ENCODE peak calls at places on chromosomes 4 and X, in six cellular contexts. A is A549, X is IMR-90, V is right lobe of liver, U is thyroid gland, W is GM12878. C is an unnamed sample.

GRCh38 chr4:145279122-145279960 is 99.0 kb upstream of the OTUD4 start:
- DNase-seq in V (no peak), X (peak), A (no peak), U (no peak), W (no peak), C (no peak)

GRCh38 chr4:117357422-117357821 is 272.0 kb upstream of the TRAM1L1 start:
- DNase-seq in V (no peak), X (no peak), W (no peak), U (no peak), A (no peak), C (no peak)

GRCh38 chr4:12050357-12050756 is 621.7 kb upstream of the HS3ST1 start:
- DNase-seq in X (no peak), V (no peak), W (no peak), U (no peak), A (no peak), C (no peak)

GRCh38 chrX:10102046-10102704 is 54.6 kb upstream of the CLCN4 start:
- DNase-seq in U (no peak), A (no peak), V (no peak), W (no peak), X (no peak), C (no peak)

GRCh38 chrX:103404225-103405008 is 28.1 kb downstream of the BEX3 start:
- DNase-seq in A (peak), V (peak), X (peak), W (peak), U (peak), C (peak)

GRCh38 chr4:143260750-143261149 is 75.9 kb upstream of the GAB1 start:
- DNase-seq in V (no peak), X (peak), U (no peak), A (no peak), W (no peak), C (no peak)

GRCh38 chr4:65383589-65384305 is 286.5 kb downstream of the EPHA5 start:
- DNase-seq in X (no peak), V (no peak), U (no peak), W (no peak), A (peak), C (no peak)

GRCh38 chrX:154990496-154990895 is 32.0 kb downstream of the F8 start:
- DNase-seq in V (no peak), X (no peak), U (no peak), W (peak), A (no peak), C (no peak)

GRCh38 chrX:126165721-126166401 is at the start of gene DCAF12L2:
- DNase-seq in V (no peak), X (no peak), A (peak), W (no peak), U (no peak), C (no peak)

GRCh38 chr4:78659264-78659663 is 107.7 kb downstream of the ANXA3 start:
- DNase-seq in A (no peak), U (no peak), X (no peak), V (no peak), W (no peak), C (no peak)

GRCh38 chrX:153469811-153470410 is 465 bp downstream of the HAUS7 start:
- DNase-seq in A (peak), W (no peak), X (peak), U (peak), V (peak), C (no peak)

GRCh38 chr4:151415978-151416377 is 7.0 kb downstream of the FHIP1A start:
- DNase-seq in X (peak), U (no peak), V (no peak), W (no peak), A (no peak), C (no peak)

GRCh38 chr4:179112441-179113170 is 1670.4 kb upstream of the AGA start:
- DNase-seq in W (no peak), U (no peak), V (no peak), A (no peak), X (peak), C (no peak)

GRCh38 chr4:104531390-104531789 is 36.7 kb upstream of the CXXC4 start:
- DNase-seq in X (no peak), V (no peak), A (no peak), U (no peak), W (no peak), C (no peak)

GRCh38 chr4:57652765-57653164 is 542.6 kb upstream of the IGFBP7 start:
- DNase-seq in X (no peak), A (no peak), W (no peak), V (no peak), U (no peak), C (no peak)

GRCh38 chr4:124468360-124468759 is 244.2 kb downstream of the ANKRD50 start:
- DNase-seq in U (no peak), W (no peak), V (no peak), A (no peak), X (no peak), C (no peak)

GRCh38 chrX:13007519-13008188 is 32.7 kb downstream of the TMSB4X start:
- DNase-seq in W (no peak), A (no peak), X (peak), V (no peak), U (peak), C (peak)

GRCh38 chrX:42519666-42520231 is 258.2 kb downstream of the PPP1R2C start:
- DNase-seq in A (no peak), V (no peak), W (no peak), U (no peak), X (peak), C (no peak)
- TF ChIP-seq CTCF in A (no peak), V (no peak), W (no peak), U (no peak), X (no peak), C (no peak)

DNA sequence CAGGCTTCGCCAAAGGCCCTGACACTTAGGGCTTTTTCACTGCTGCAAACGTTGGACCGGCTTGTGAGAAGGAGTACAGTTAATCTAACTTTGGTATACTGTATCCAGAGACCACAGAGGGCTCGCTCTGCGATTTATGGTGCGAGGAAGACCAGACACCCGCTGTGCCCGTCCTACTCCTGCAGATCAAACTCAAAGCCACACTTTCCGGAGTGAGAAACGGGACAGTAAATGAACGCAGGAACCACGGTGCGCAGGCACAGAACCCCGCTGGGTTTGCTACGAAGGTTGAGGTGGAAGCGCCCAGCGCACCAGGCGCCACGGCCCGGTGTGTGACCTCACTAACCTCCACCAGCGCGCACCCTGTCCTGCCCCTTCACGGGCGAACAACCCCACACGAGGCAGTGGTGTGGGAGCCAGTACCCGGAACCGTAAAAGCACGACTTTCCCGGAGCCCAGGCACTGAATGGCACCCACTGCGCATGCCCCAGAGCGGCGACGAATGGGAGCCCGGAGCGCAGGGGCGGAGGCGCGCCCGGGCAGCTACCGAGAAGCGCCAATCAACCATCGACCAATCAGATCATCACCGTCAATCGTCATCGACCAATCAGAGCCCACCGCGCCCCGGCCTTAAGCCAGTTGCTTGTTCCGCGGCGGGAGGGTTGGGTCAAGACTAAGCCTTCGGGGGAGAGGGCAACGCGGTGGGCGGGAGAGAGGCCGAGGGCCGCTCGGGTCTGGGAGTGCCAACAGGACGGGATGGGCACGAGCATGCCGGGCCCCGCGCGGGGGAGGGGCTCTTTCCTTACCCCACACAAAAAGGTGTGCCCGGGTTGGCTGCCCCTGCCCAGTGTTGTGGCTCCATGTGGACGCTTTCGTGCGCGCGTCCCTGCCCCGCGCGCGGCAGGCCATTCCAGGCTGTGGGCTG is 21.3 kb upstream of the WDR45 start:
- DNase-seq in W (peak), V (peak), U (peak), X (peak), A (peak), C (peak)
- TF ChIP-seq POLR2A in W (peak), V (peak), U (no peak), X (no peak), A (peak), C (peak)

GRCh38 chrX:15834827-15835595 is 19.6 kb downstream of the AP1S2 start:
- DNase-seq in U (no peak), V (no peak), A (no peak), X (peak), W (no peak), C (no peak)

GRCh38 chrX:15834051-15834450 is 20.6 kb downstream of the AP1S2 start:
- DNase-seq in A (no peak), X (no peak), V (no peak), U (no peak), W (no peak), C (no peak)

GRCh38 chrX:15843960-15844359 is 10.7 kb downstream of the AP1S2 start:
- DNase-seq in X (no peak), U (no peak), V (no peak), W (no peak), A (no peak), C (no peak)

GRCh38 chrX:15838017-15838416 is 16.6 kb downstream of the AP1S2 start:
- DNase-seq in V (no peak), U (no peak), X (no peak), A (peak), W (no peak), C (no peak)
- TF ChIP-seq CTCF in V (no peak), U (no peak), X (no peak), A (no peak), W (peak), C (no peak)

GRCh38 chr4:29319663-29320340 is 1400.4 kb upstream of the PCDH7 start:
- DNase-seq in X (no peak), W (no peak), V (no peak), U (no peak), A (no peak), C (no peak)

GRCh38 chr4:29326816-29327215 is 1393.4 kb upstream of the PCDH7 start:
- DNase-seq in U (no peak), X (peak), V (no peak), W (no peak), A (no peak), C (no peak)

GRCh38 chr4:29326004-29326403 is 1394.2 kb upstream of the PCDH7 start:
- DNase-seq in W (no peak), X (no peak), U (no peak), A (no peak), V (no peak), C (no peak)

GRCh38 chr4:29320947-29321583 is 1399.1 kb upstream of the PCDH7 start:
- DNase-seq in U (no peak), V (no peak), W (no peak), X (no peak), A (no peak), C (no peak)
- TF ChIP-seq POLR2A in U (no peak), V (no peak), W (no peak), X (no peak), A (no peak), C (no peak)

DNA sequence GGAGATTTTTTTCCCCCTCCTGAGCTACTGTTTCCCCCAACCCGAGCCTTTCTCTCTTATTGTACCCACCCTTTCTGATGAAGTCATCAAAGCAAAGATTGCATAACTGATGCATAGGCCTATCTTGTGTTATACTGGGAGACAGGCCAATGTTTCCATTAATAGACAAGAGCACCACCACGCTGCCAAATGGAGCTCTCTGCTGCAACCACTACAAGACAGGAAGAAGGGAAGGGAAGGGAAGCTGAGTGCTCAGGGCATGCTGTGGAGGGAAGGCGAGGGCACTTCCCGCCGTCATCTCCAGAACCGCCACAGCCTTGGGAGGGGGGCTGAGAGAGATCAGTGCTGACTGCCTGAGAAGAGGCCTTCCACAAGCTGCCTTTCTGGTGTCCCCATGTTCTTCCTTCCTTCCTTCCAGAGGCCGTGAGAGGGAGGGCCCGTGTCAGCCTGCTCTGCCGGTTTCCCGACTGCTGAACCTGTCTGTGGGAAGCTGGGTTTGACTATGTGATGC is 75.0 kb downstream of the MGST2 start:
- DNase-seq in V (peak), A (peak), X (peak), W (no peak), U (peak), C (peak)
- TF ChIP-seq CTCF in V (peak), A (peak), X (peak), W (no peak), U (no peak), C (peak)

GRCh38 chrX:150323020-150323419 is 40.1 kb upstream of the MAMLD1 start:
- DNase-seq in X (no peak), V (no peak), A (no peak), U (no peak), W (no peak), C (no peak)

GRCh38 chrX:150326843-150327242 is 36.3 kb upstream of the MAMLD1 start:
- DNase-seq in A (no peak), U (no peak), X (peak), V (no peak), W (no peak), C (no peak)

GRCh38 chrX:150329282-150329681 is 33.8 kb upstream of the MAMLD1 start:
- DNase-seq in V (no peak), U (no peak), X (no peak), A (no peak), W (no peak), C (no peak)

GRCh38 chrX:150324919-150325318 is 38.2 kb upstream of the MAMLD1 start:
- DNase-seq in U (no peak), A (no peak), W (no peak), V (no peak), X (peak), C (no peak)

GRCh38 chrX:150324035-150324728 is 38.9 kb upstream of the MAMLD1 start:
- DNase-seq in U (no peak), W (no peak), A (peak), X (peak), V (no peak), C (no peak)
- TF ChIP-seq POLR2A in U (no peak), W (no peak), A (no peak), X (no peak), V (no peak), C (no peak)

GRCh38 chr4:147863808-147864472 is 132.1 kb downstream of the ARHGAP10 start:
- DNase-seq in X (peak), W (no peak), V (no peak), A (no peak), U (no peak), C (no peak)

GRCh38 chr4:147860960-147861359 is 129.1 kb downstream of the ARHGAP10 start:
- DNase-seq in A (no peak), V (no peak), X (no peak), W (no peak), U (no peak), C (no peak)

GRCh38 chr4:147862043-147862692 is 130.3 kb downstream of the ARHGAP10 start:
- DNase-seq in A (no peak), U (no peak), V (no peak), W (no peak), X (no peak), C (no peak)

GRCh38 chr4:147864591-147864990 is 132.7 kb downstream of the ARHGAP10 start:
- DNase-seq in U (no peak), A (no peak), W (no peak), V (peak), X (peak), C (no peak)

DNA sequence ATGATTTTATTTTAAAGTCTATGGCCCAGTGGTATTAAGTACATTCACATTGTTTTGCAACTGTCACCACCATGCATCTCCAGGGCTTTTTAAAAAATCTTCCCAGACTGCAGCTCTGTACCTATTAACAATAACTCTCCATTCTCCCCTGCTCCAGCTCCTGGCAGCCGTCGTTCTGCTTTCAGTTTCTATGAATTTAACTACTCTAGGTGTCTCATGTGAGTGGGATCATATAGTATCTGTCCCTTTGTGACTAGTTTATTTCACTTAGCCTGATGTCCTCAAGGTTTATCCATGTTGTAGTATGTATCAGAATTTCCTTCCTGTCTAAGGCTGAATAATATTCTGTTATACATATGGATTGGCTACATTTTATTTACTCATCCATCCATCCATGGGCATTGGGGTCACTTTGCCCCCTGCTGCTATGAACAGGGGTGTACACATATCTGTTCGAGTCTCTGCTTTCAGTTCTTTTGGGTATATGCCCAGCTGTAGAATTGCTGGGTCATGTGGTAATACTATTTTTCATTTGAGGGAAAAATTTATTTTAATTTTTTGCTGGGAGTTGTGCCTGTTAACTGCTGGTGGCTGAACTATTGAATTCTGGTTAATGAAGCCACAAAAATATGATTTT is 131.3 kb downstream of the ARHGAP10 start:
- DNase-seq in U (no peak), X (no peak), W (no peak), A (no peak), V (no peak), C (no peak)
- TF ChIP-seq CTCF in U (no peak), X (peak), W (no peak), A (no peak), V (no peak), C (no peak)

DNA sequence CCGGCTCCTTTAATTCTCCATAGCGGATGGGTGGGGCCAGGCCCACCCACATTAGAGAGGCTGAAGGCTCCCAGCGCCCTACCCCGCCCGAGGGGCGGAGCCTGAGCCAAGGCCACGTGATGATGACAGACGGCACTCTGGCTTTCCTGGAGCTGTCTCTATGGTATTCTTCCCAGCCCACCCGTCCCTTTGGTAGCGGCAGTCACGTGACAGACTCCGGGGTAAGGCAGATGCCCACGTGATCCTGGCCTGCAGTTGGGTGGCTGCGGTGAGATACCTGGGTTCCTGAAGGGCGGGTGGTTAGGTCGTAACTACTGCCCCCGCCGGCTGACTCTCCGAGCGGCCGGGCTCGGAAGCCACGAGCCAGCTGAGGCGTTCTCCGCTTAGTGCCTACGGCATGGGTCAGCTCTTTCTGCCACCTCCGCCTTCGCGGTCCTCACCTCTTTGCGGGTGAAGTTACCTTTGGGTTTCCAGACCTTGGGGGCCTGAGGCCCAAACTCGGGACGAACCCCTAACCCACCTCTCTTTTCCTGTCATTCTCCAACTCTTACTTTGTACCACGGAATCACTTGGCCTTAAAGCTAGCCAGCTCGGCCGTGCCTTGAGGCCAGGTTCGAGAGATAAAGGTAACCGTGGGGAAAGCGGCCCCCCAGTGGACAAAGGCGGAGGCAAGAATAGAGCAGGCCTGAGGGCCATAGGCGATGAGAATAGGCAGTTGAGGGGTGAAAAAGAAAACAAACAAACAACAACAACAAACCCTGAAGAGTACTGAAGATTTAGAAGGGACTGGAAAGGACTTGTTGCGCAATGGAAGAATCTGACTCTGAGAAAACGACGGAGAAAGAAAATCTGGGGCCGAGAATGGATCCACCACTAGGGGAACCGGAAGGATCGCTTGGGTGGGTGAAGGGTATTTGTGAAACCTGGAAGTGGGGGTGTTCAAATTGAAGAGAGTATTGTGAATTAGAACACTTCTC is at the start of gene RRAGB:
- DNase-seq in U (peak), A (peak), X (peak), V (peak), W (peak), C (peak)
- TF ChIP-seq POLR2A in U (no peak), A (peak), X (no peak), V (peak), W (peak), C (peak)

DNA sequence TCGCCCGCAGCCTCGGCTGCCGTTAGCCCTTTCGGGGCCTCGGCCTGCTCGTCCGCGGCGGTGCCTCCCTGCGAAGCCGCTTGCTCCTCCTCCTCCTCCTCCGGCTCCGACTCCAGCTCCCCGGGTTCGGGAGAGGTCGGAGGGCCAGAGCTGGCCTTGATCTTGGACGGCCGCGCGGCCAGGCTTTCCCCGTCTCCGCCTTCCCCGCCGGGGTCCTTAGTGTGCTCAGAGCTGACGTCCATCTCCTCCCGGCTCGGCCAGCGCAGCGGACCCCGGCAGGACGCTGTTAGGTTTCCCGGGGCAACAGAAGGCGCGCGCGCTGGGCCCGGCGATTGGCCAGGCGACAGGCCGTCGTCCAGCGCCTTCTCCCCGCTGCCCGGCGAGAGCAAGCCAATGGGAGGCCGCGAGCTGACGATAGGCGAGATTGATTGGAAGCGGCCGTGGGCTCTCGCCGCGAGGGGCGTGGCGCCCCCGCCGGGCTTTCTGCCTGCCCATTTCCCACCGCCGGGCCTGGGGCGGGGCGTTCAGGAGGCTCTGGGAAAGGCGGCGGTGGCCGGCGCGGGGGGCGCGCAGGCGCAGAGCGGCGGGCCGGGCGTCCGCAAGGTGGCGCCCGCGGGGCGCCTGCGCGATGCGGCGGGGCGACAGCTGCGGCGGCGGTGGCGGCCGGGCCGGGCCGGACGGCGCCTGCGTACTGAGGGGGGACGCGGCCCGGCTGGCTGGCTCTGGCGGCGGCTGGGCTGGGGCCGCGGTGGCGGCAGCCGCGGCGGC is at the start of gene TADA2B:
- DNase-seq in X (peak), V (peak), A (peak), W (peak), U (peak), C (peak)
- TF ChIP-seq CTCF in X (peak), V (peak), A (peak), W (peak), U (no peak), C (peak)

C was measured in prostate gland.